ENCODE peak calls at places on chromosomes 6 and 20, in nine cellular contexts. One of them, this sample, is unnamed.

GRCh38 chr20:46993465-46994095 is 98.9 kb downstream of the EYA2 start:
- ATAC-seq in activated T-cell treated with anti-CD3 and anti-CD28 coated beads, Interleukin-2, amount 50 U/mL, for 72 hours: no peak
- ATAC-seq in right lobe of liver: no peak
- ATAC-seq in aorta: no peak
- ATAC-seq in psoas muscle: no peak
- ATAC-seq in central memory CD8-positive, alpha-beta T cell: no peak
- ATAC-seq in activated CD8-positive, alpha-beta memory T cell treated with anti-CD3 and anti-CD28 coated beads, Interleukin-2, amount 10 ng/mL, durations not matched to agents 7 days and 5 days: no peak
- ATAC-seq in left lung: no peak
- ATAC-seq in HCT116: no peak
- ATAC-seq in this sample: no peak

GRCh38 chr6:20056350-20056992 is 155.8 kb downstream of the MBOAT1 start:
- ATAC-seq in left lung: peak; percentile 56
- ATAC-seq in activated CD8-positive, alpha-beta memory T cell treated with anti-CD3 and anti-CD28 coated beads, Interleukin-2, amount 10 ng/mL, durations not matched to agents 7 days and 5 days: no peak
- ATAC-seq in HCT116: peak; percentile 54
- ATAC-seq in central memory CD8-positive, alpha-beta T cell: no peak
- ATAC-seq in aorta: no peak
- ATAC-seq in psoas muscle: no peak
- ATAC-seq in right lobe of liver: peak; percentile 65
- ATAC-seq in activated T-cell treated with anti-CD3 and anti-CD28 coated beads, Interleukin-2, amount 50 U/mL, for 72 hours: no peak
- ATAC-seq in this sample: no peak

GRCh38 chr6:6740595-6740994 is 152.1 kb downstream of the LY86 start:
- ATAC-seq in activated T-cell treated with anti-CD3 and anti-CD28 coated beads, Interleukin-2, amount 50 U/mL, for 72 hours: no peak
- ATAC-seq in activated CD8-positive, alpha-beta memory T cell treated with anti-CD3 and anti-CD28 coated beads, Interleukin-2, amount 10 ng/mL, durations not matched to agents 7 days and 5 days: no peak
- ATAC-seq in right lobe of liver: no peak
- ATAC-seq in psoas muscle: no peak
- ATAC-seq in left lung: no peak
- ATAC-seq in central memory CD8-positive, alpha-beta T cell: no peak
- ATAC-seq in aorta: no peak
- ATAC-seq in HCT116: no peak
- ATAC-seq in this sample: no peak

GRCh38 chr6:118391086-118391485 is 157.0 kb upstream of the PLN start:
- ATAC-seq in central memory CD8-positive, alpha-beta T cell: no peak
- ATAC-seq in HCT116: no peak
- ATAC-seq in activated CD8-positive, alpha-beta memory T cell treated with anti-CD3 and anti-CD28 coated beads, Interleukin-2, amount 10 ng/mL, durations not matched to agents 7 days and 5 days: no peak
- ATAC-seq in psoas muscle: no peak
- ATAC-seq in left lung: no peak
- ATAC-seq in aorta: no peak
- ATAC-seq in activated T-cell treated with anti-CD3 and anti-CD28 coated beads, Interleukin-2, amount 50 U/mL, for 72 hours: no peak
- ATAC-seq in right lobe of liver: no peak
- ATAC-seq in this sample: no peak

GRCh38 chr6:12013368-12013617 is 1.2 kb downstream of the HIVEP1 start:
- ATAC-seq in psoas muscle: no peak
- ATAC-seq in HCT116: no peak
- ATAC-seq in left lung: no peak
- ATAC-seq in right lobe of liver: no peak
- ATAC-seq in activated T-cell treated with anti-CD3 and anti-CD28 coated beads, Interleukin-2, amount 50 U/mL, for 72 hours: no peak
- ATAC-seq in aorta: no peak
- ATAC-seq in central memory CD8-positive, alpha-beta T cell: no peak
- ATAC-seq in activated CD8-positive, alpha-beta memory T cell treated with anti-CD3 and anti-CD28 coated beads, Interleukin-2, amount 10 ng/mL, durations not matched to agents 7 days and 5 days: no peak
- ATAC-seq in this sample: no peak

GRCh38 chr6:17972074-17972966 is 15.1 kb downstream of the KIF13A start:
- ATAC-seq in activated CD8-positive, alpha-beta memory T cell treated with anti-CD3 and anti-CD28 coated beads, Interleukin-2, amount 10 ng/mL, durations not matched to agents 7 days and 5 days: no peak
- ATAC-seq in right lobe of liver: peak; percentile 36
- ATAC-seq in activated T-cell treated with anti-CD3 and anti-CD28 coated beads, Interleukin-2, amount 50 U/mL, for 72 hours: no peak
- ATAC-seq in central memory CD8-positive, alpha-beta T cell: no peak
- ATAC-seq in aorta: no peak
- ATAC-seq in HCT116: no peak
- ATAC-seq in left lung: peak; percentile 47
- ATAC-seq in psoas muscle: no peak
- ATAC-seq in this sample: no peak

GRCh38 chr6:158229823-158230222 is 61.7 kb downstream of the GTF2H5 start:
- ATAC-seq in activated T-cell treated with anti-CD3 and anti-CD28 coated beads, Interleukin-2, amount 50 U/mL, for 72 hours: no peak
- ATAC-seq in right lobe of liver: no peak
- ATAC-seq in HCT116: no peak
- ATAC-seq in left lung: no peak
- ATAC-seq in aorta: no peak
- ATAC-seq in central memory CD8-positive, alpha-beta T cell: no peak
- ATAC-seq in activated CD8-positive, alpha-beta memory T cell treated with anti-CD3 and anti-CD28 coated beads, Interleukin-2, amount 10 ng/mL, durations not matched to agents 7 days and 5 days: no peak
- ATAC-seq in psoas muscle: no peak
- ATAC-seq in this sample: no peak

GRCh38 chr20:49894073-49894470 is 21.3 kb downstream of the SPATA2 start:
- ATAC-seq in HCT116: no peak
- ATAC-seq in central memory CD8-positive, alpha-beta T cell: peak; percentile 62
- ATAC-seq in aorta: no peak
- ATAC-seq in activated T-cell treated with anti-CD3 and anti-CD28 coated beads, Interleukin-2, amount 50 U/mL, for 72 hours: peak; percentile 74
- ATAC-seq in psoas muscle: no peak
- ATAC-seq in activated CD8-positive, alpha-beta memory T cell treated with anti-CD3 and anti-CD28 coated beads, Interleukin-2, amount 10 ng/mL, durations not matched to agents 7 days and 5 days: peak; percentile 66
- ATAC-seq in left lung: no peak
- ATAC-seq in right lobe of liver: no peak
- ATAC-seq in this sample: peak; percentile 87

GRCh38 chr6:46217671-46218131 is 46.9 kb upstream of the ENPP5 start:
- ATAC-seq in left lung: no peak
- ATAC-seq in activated CD8-positive, alpha-beta memory T cell treated with anti-CD3 and anti-CD28 coated beads, Interleukin-2, amount 10 ng/mL, durations not matched to agents 7 days and 5 days: no peak
- ATAC-seq in aorta: peak; percentile 76
- ATAC-seq in activated T-cell treated with anti-CD3 and anti-CD28 coated beads, Interleukin-2, amount 50 U/mL, for 72 hours: peak; percentile 66
- ATAC-seq in central memory CD8-positive, alpha-beta T cell: no peak
- ATAC-seq in HCT116: no peak
- ATAC-seq in psoas muscle: peak; percentile 82
- ATAC-seq in right lobe of liver: peak; percentile 67
- ATAC-seq in this sample: peak; percentile 78

GRCh38 chr6:7148100-7148822 is 40.5 kb downstream of the RREB1 start:
- ATAC-seq in HCT116: no peak
- ATAC-seq in aorta: no peak
- ATAC-seq in left lung: no peak
- ATAC-seq in activated CD8-positive, alpha-beta memory T cell treated with anti-CD3 and anti-CD28 coated beads, Interleukin-2, amount 10 ng/mL, durations not matched to agents 7 days and 5 days: no peak
- ATAC-seq in activated T-cell treated with anti-CD3 and anti-CD28 coated beads, Interleukin-2, amount 50 U/mL, for 72 hours: peak; percentile 70
- ATAC-seq in psoas muscle: no peak
- ATAC-seq in right lobe of liver: no peak
- ATAC-seq in central memory CD8-positive, alpha-beta T cell: no peak
- ATAC-seq in this sample: peak; percentile 92

GRCh38 chr6:4210619-4211419 is 75.4 kb upstream of the ECI2 start:
- ATAC-seq in aorta: peak; percentile 59
- ATAC-seq in HCT116: peak; percentile 99
- ATAC-seq in right lobe of liver: peak; percentile 84
- ATAC-seq in psoas muscle: peak; percentile 73
- ATAC-seq in activated CD8-positive, alpha-beta memory T cell treated with anti-CD3 and anti-CD28 coated beads, Interleukin-2, amount 10 ng/mL, durations not matched to agents 7 days and 5 days: peak; percentile 87
- ATAC-seq in left lung: peak; percentile 91
- ATAC-seq in activated T-cell treated with anti-CD3 and anti-CD28 coated beads, Interleukin-2, amount 50 U/mL, for 72 hours: peak; percentile 81
- ATAC-seq in central memory CD8-positive, alpha-beta T cell: no peak
- ATAC-seq in this sample: peak; percentile 94

GRCh38 chr20:15863735-15864134 is 709.5 kb downstream of the KIF16B start:
- ATAC-seq in activated T-cell treated with anti-CD3 and anti-CD28 coated beads, Interleukin-2, amount 50 U/mL, for 72 hours: no peak
- ATAC-seq in right lobe of liver: no peak
- ATAC-seq in aorta: no peak
- ATAC-seq in left lung: no peak
- ATAC-seq in HCT116: no peak
- ATAC-seq in activated CD8-positive, alpha-beta memory T cell treated with anti-CD3 and anti-CD28 coated beads, Interleukin-2, amount 10 ng/mL, durations not matched to agents 7 days and 5 days: no peak
- ATAC-seq in central memory CD8-positive, alpha-beta T cell: no peak
- ATAC-seq in psoas muscle: no peak
- ATAC-seq in this sample: no peak

GRCh38 chr6:90370493-90370959 is 73.9 kb upstream of the BACH2 start:
- ATAC-seq in left lung: no peak
- ATAC-seq in aorta: no peak
- ATAC-seq in psoas muscle: no peak
- ATAC-seq in right lobe of liver: no peak
- ATAC-seq in activated CD8-positive, alpha-beta memory T cell treated with anti-CD3 and anti-CD28 coated beads, Interleukin-2, amount 10 ng/mL, durations not matched to agents 7 days and 5 days: peak; percentile 50
- ATAC-seq in central memory CD8-positive, alpha-beta T cell: no peak
- ATAC-seq in activated T-cell treated with anti-CD3 and anti-CD28 coated beads, Interleukin-2, amount 50 U/mL, for 72 hours: peak; percentile 79
- ATAC-seq in HCT116: no peak
- ATAC-seq in this sample: peak; percentile 73

GRCh38 chr6:133466666-133467065 is 225.5 kb downstream of the EYA4 start:
- ATAC-seq in aorta: no peak
- ATAC-seq in left lung: no peak
- ATAC-seq in activated CD8-positive, alpha-beta memory T cell treated with anti-CD3 and anti-CD28 coated beads, Interleukin-2, amount 10 ng/mL, durations not matched to agents 7 days and 5 days: no peak
- ATAC-seq in activated T-cell treated with anti-CD3 and anti-CD28 coated beads, Interleukin-2, amount 50 U/mL, for 72 hours: no peak
- ATAC-seq in psoas muscle: no peak
- ATAC-seq in central memory CD8-positive, alpha-beta T cell: no peak
- ATAC-seq in HCT116: no peak
- ATAC-seq in right lobe of liver: no peak
- ATAC-seq in this sample: no peak

GRCh38 chr6:37741757-37742400 is 44.2 kb upstream of the MDGA1 start:
- ATAC-seq in HCT116: peak; percentile 92
- ATAC-seq in psoas muscle: peak; percentile 90
- ATAC-seq in aorta: no peak
- ATAC-seq in activated CD8-positive, alpha-beta memory T cell treated with anti-CD3 and anti-CD28 coated beads, Interleukin-2, amount 10 ng/mL, durations not matched to agents 7 days and 5 days: no peak
- ATAC-seq in left lung: peak; percentile 79
- ATAC-seq in central memory CD8-positive, alpha-beta T cell: no peak
- ATAC-seq in activated T-cell treated with anti-CD3 and anti-CD28 coated beads, Interleukin-2, amount 50 U/mL, for 72 hours: no peak
- ATAC-seq in right lobe of liver: peak; percentile 90
- ATAC-seq in this sample: no peak

GRCh38 chr6:3683331-3683730 is 68.2 kb downstream of the PXDC1 start:
- ATAC-seq in aorta: no peak
- ATAC-seq in left lung: no peak
- ATAC-seq in right lobe of liver: no peak
- ATAC-seq in HCT116: no peak
- ATAC-seq in activated CD8-positive, alpha-beta memory T cell treated with anti-CD3 and anti-CD28 coated beads, Interleukin-2, amount 10 ng/mL, durations not matched to agents 7 days and 5 days: no peak
- ATAC-seq in psoas muscle: no peak
- ATAC-seq in activated T-cell treated with anti-CD3 and anti-CD28 coated beads, Interleukin-2, amount 50 U/mL, for 72 hours: no peak
- ATAC-seq in central memory CD8-positive, alpha-beta T cell: no peak
- ATAC-seq in this sample: no peak

GRCh38 chr6:75618437-75618836 is 16.8 kb downstream of the SENP6 start:
- ATAC-seq in central memory CD8-positive, alpha-beta T cell: no peak
- ATAC-seq in left lung: no peak
- ATAC-seq in activated T-cell treated with anti-CD3 and anti-CD28 coated beads, Interleukin-2, amount 50 U/mL, for 72 hours: no peak
- ATAC-seq in aorta: no peak
- ATAC-seq in HCT116: no peak
- ATAC-seq in right lobe of liver: no peak
- ATAC-seq in psoas muscle: no peak
- ATAC-seq in activated CD8-positive, alpha-beta memory T cell treated with anti-CD3 and anti-CD28 coated beads, Interleukin-2, amount 10 ng/mL, durations not matched to agents 7 days and 5 days: no peak
- ATAC-seq in this sample: no peak

GRCh38 chr20:41411458-41411857 is 44.8 kb upstream of the EMILIN3 start:
- ATAC-seq in left lung: peak; percentile 41
- ATAC-seq in psoas muscle: peak; percentile 90
- ATAC-seq in aorta: peak; percentile 65
- ATAC-seq in HCT116: no peak
- ATAC-seq in right lobe of liver: peak; percentile 35
- ATAC-seq in central memory CD8-positive, alpha-beta T cell: no peak
- ATAC-seq in activated CD8-positive, alpha-beta memory T cell treated with anti-CD3 and anti-CD28 coated beads, Interleukin-2, amount 10 ng/mL, durations not matched to agents 7 days and 5 days: no peak
- ATAC-seq in activated T-cell treated with anti-CD3 and anti-CD28 coated beads, Interleukin-2, amount 50 U/mL, for 72 hours: no peak
- ATAC-seq in this sample: no peak

GRCh38 chr6:36076178-36077088 is 48.8 kb downstream of the MAPK14 start:
- ATAC-seq in activated CD8-positive, alpha-beta memory T cell treated with anti-CD3 and anti-CD28 coated beads, Interleukin-2, amount 10 ng/mL, durations not matched to agents 7 days and 5 days: no peak
- ATAC-seq in psoas muscle: no peak
- ATAC-seq in central memory CD8-positive, alpha-beta T cell: no peak
- ATAC-seq in HCT116: no peak
- ATAC-seq in right lobe of liver: no peak
- ATAC-seq in activated T-cell treated with anti-CD3 and anti-CD28 coated beads, Interleukin-2, amount 50 U/mL, for 72 hours: no peak
- ATAC-seq in left lung: no peak
- ATAC-seq in aorta: no peak
- ATAC-seq in this sample: peak; percentile 42

GRCh38 chr6:136405410-136406029 is 115.9 kb upstream of the BCLAF1 start:
- ATAC-seq in activated T-cell treated with anti-CD3 and anti-CD28 coated beads, Interleukin-2, amount 50 U/mL, for 72 hours: no peak
- ATAC-seq in HCT116: no peak
- ATAC-seq in central memory CD8-positive, alpha-beta T cell: no peak
- ATAC-seq in psoas muscle: no peak
- ATAC-seq in left lung: peak; percentile 62
- ATAC-seq in right lobe of liver: peak; percentile 96
- ATAC-seq in aorta: no peak
- ATAC-seq in activated CD8-positive, alpha-beta memory T cell treated with anti-CD3 and anti-CD28 coated beads, Interleukin-2, amount 10 ng/mL, durations not matched to agents 7 days and 5 days: no peak
- ATAC-seq in this sample: no peak

GRCh38 chr6:83815631-83816030 is 37.5 kb upstream of the RIPPLY2 start:
- ATAC-seq in central memory CD8-positive, alpha-beta T cell: no peak
- ATAC-seq in right lobe of liver: no peak
- ATAC-seq in activated T-cell treated with anti-CD3 and anti-CD28 coated beads, Interleukin-2, amount 50 U/mL, for 72 hours: no peak
- ATAC-seq in HCT116: peak; percentile 46
- ATAC-seq in aorta: no peak
- ATAC-seq in activated CD8-positive, alpha-beta memory T cell treated with anti-CD3 and anti-CD28 coated beads, Interleukin-2, amount 10 ng/mL, durations not matched to agents 7 days and 5 days: no peak
- ATAC-seq in left lung: no peak
- ATAC-seq in psoas muscle: no peak
- ATAC-seq in this sample: no peak

GRCh38 chr6:148776321-148776966 is 29.6 kb downstream of the UST start:
- ATAC-seq in activated T-cell treated with anti-CD3 and anti-CD28 coated beads, Interleukin-2, amount 50 U/mL, for 72 hours: no peak
- ATAC-seq in HCT116: no peak
- ATAC-seq in psoas muscle: no peak
- ATAC-seq in central memory CD8-positive, alpha-beta T cell: no peak
- ATAC-seq in right lobe of liver: no peak
- ATAC-seq in aorta: peak; percentile 37
- ATAC-seq in left lung: peak; percentile 24
- ATAC-seq in activated CD8-positive, alpha-beta memory T cell treated with anti-CD3 and anti-CD28 coated beads, Interleukin-2, amount 10 ng/mL, durations not matched to agents 7 days and 5 days: no peak
- ATAC-seq in this sample: no peak

GRCh38 chr6:1415416-1416063 is 26.2 kb downstream of the FOXF2 start:
- ATAC-seq in central memory CD8-positive, alpha-beta T cell: no peak
- ATAC-seq in psoas muscle: no peak
- ATAC-seq in left lung: no peak
- ATAC-seq in HCT116: no peak
- ATAC-seq in aorta: no peak
- ATAC-seq in activated CD8-positive, alpha-beta memory T cell treated with anti-CD3 and anti-CD28 coated beads, Interleukin-2, amount 10 ng/mL, durations not matched to agents 7 days and 5 days: no peak
- ATAC-seq in activated T-cell treated with anti-CD3 and anti-CD28 coated beads, Interleukin-2, amount 50 U/mL, for 72 hours: no peak
- ATAC-seq in right lobe of liver: no peak
- ATAC-seq in this sample: no peak

GRCh38 chr6:53616450-53617357 is 48.9 kb downstream of the KLHL31 start:
- ATAC-seq in central memory CD8-positive, alpha-beta T cell: no peak
- ATAC-seq in activated CD8-positive, alpha-beta memory T cell treated with anti-CD3 and anti-CD28 coated beads, Interleukin-2, amount 10 ng/mL, durations not matched to agents 7 days and 5 days: no peak
- ATAC-seq in left lung: no peak
- ATAC-seq in psoas muscle: no peak
- ATAC-seq in aorta: no peak
- ATAC-seq in activated T-cell treated with anti-CD3 and anti-CD28 coated beads, Interleukin-2, amount 50 U/mL, for 72 hours: no peak
- ATAC-seq in right lobe of liver: peak; percentile 59
- ATAC-seq in HCT116: peak; percentile 36
- ATAC-seq in this sample: no peak

GRCh38 chr6:107656883-107657282 is 167.0 kb downstream of the SOBP start:
- ATAC-seq in activated CD8-positive, alpha-beta memory T cell treated with anti-CD3 and anti-CD28 coated beads, Interleukin-2, amount 10 ng/mL, durations not matched to agents 7 days and 5 days: no peak
- ATAC-seq in activated T-cell treated with anti-CD3 and anti-CD28 coated beads, Interleukin-2, amount 50 U/mL, for 72 hours: no peak
- ATAC-seq in HCT116: no peak
- ATAC-seq in aorta: no peak
- ATAC-seq in left lung: peak; percentile 28
- ATAC-seq in central memory CD8-positive, alpha-beta T cell: no peak
- ATAC-seq in psoas muscle: no peak
- ATAC-seq in right lobe of liver: no peak
- ATAC-seq in this sample: no peak

GRCh38 chr6:135451617-135452190 is 45.8 kb downstream of the AHI1 start:
- ATAC-seq in HCT116: no peak
- ATAC-seq in central memory CD8-positive, alpha-beta T cell: no peak
- ATAC-seq in left lung: peak; percentile 57
- ATAC-seq in aorta: peak; percentile 29
- ATAC-seq in right lobe of liver: peak; percentile 68
- ATAC-seq in activated CD8-positive, alpha-beta memory T cell treated with anti-CD3 and anti-CD28 coated beads, Interleukin-2, amount 10 ng/mL, durations not matched to agents 7 days and 5 days: no peak
- ATAC-seq in activated T-cell treated with anti-CD3 and anti-CD28 coated beads, Interleukin-2, amount 50 U/mL, for 72 hours: no peak
- ATAC-seq in psoas muscle: peak; percentile 56
- ATAC-seq in this sample: no peak

GRCh38 chr6:116444092-116444491 is 17.1 kb upstream of the CALHM6 start:
- ATAC-seq in HCT116: peak; percentile 82
- ATAC-seq in central memory CD8-positive, alpha-beta T cell: peak; percentile 55
- ATAC-seq in activated T-cell treated with anti-CD3 and anti-CD28 coated beads, Interleukin-2, amount 50 U/mL, for 72 hours: peak; percentile 59
- ATAC-seq in right lobe of liver: peak; percentile 83
- ATAC-seq in left lung: peak; percentile 64
- ATAC-seq in aorta: no peak
- ATAC-seq in activated CD8-positive, alpha-beta memory T cell treated with anti-CD3 and anti-CD28 coated beads, Interleukin-2, amount 10 ng/mL, durations not matched to agents 7 days and 5 days: peak; percentile 74
- ATAC-seq in psoas muscle: peak; percentile 74
- ATAC-seq in this sample: peak; percentile 41

GRCh38 chr6:4358414-4359107 is 223.2 kb upstream of the ECI2 start:
- ATAC-seq in right lobe of liver: peak; percentile 91
- ATAC-seq in activated CD8-positive, alpha-beta memory T cell treated with anti-CD3 and anti-CD28 coated beads, Interleukin-2, amount 10 ng/mL, durations not matched to agents 7 days and 5 days: no peak
- ATAC-seq in psoas muscle: peak; percentile 97
- ATAC-seq in left lung: peak; percentile 88
- ATAC-seq in aorta: peak; percentile 96
- ATAC-seq in central memory CD8-positive, alpha-beta T cell: no peak
- ATAC-seq in activated T-cell treated with anti-CD3 and anti-CD28 coated beads, Interleukin-2, amount 50 U/mL, for 72 hours: peak; percentile 49
- ATAC-seq in HCT116: peak; percentile 92
- ATAC-seq in this sample: peak; percentile 91

GRCh38 chr6:82006027-82006738 is 241.4 kb downstream of the IBTK start:
- ATAC-seq in central memory CD8-positive, alpha-beta T cell: no peak
- ATAC-seq in right lobe of liver: peak; percentile 77
- ATAC-seq in activated T-cell treated with anti-CD3 and anti-CD28 coated beads, Interleukin-2, amount 50 U/mL, for 72 hours: no peak
- ATAC-seq in HCT116: peak; percentile 90
- ATAC-seq in left lung: peak; percentile 83
- ATAC-seq in aorta: no peak
- ATAC-seq in activated CD8-positive, alpha-beta memory T cell treated with anti-CD3 and anti-CD28 coated beads, Interleukin-2, amount 10 ng/mL, durations not matched to agents 7 days and 5 days: no peak
- ATAC-seq in psoas muscle: no peak
- ATAC-seq in this sample: no peak

GRCh38 chr20:53878262-53879047 is 191.9 kb downstream of the BCAS1 start:
- ATAC-seq in aorta: no peak
- ATAC-seq in activated CD8-positive, alpha-beta memory T cell treated with anti-CD3 and anti-CD28 coated beads, Interleukin-2, amount 10 ng/mL, durations not matched to agents 7 days and 5 days: no peak
- ATAC-seq in right lobe of liver: peak; percentile 81
- ATAC-seq in activated T-cell treated with anti-CD3 and anti-CD28 coated beads, Interleukin-2, amount 50 U/mL, for 72 hours: no peak
- ATAC-seq in HCT116: no peak
- ATAC-seq in left lung: no peak
- ATAC-seq in psoas muscle: no peak
- ATAC-seq in central memory CD8-positive, alpha-beta T cell: no peak
- ATAC-seq in this sample: no peak

GRCh38 chr6:150307520-150307919 is 61.3 kb upstream of the IYD start:
- ATAC-seq in activated T-cell treated with anti-CD3 and anti-CD28 coated beads, Interleukin-2, amount 50 U/mL, for 72 hours: no peak
- ATAC-seq in psoas muscle: no peak
- ATAC-seq in aorta: no peak
- ATAC-seq in HCT116: peak; percentile 57
- ATAC-seq in left lung: no peak
- ATAC-seq in central memory CD8-positive, alpha-beta T cell: no peak
- ATAC-seq in right lobe of liver: no peak
- ATAC-seq in activated CD8-positive, alpha-beta memory T cell treated with anti-CD3 and anti-CD28 coated beads, Interleukin-2, amount 10 ng/mL, durations not matched to agents 7 days and 5 days: no peak
- ATAC-seq in this sample: no peak

This sample was measured in activated T-helper 17 cell treated with anti-CD3 and anti-CD28 coated beads, Interleukin-2, amount 50 U/mL, for 72 hours.